ENCODE peak calls at places on chromosome 17, in seven cellular contexts. M is GM23338, C is HCT116, G is neural progenitor cell, B is GM23248, H is hepatocyte, I is MM.1S. U is an unnamed sample.

GRCh38 chr17:29577778-29578211 is 9.3 kb downstream of the TP53I13 start:
- DNase-seq in M (no peak), C (no peak), G (no peak), B (peak), H (no peak), I (no peak), U (no peak)

GRCh38 chr17:12634789-12635414 is 30.8 kb upstream of the MYOCD start:
- DNase-seq in M (no peak), C (no peak), G (peak), B (no peak), H (no peak), I (no peak), U (no peak)

GRCh38 chr17:1039511-1040215 is 42.7 kb downstream of the TIMM22 start:
- DNase-seq in M (no peak), C (no peak), G (no peak), B (no peak), H (no peak), I (no peak), U (no peak)

GRCh38 chr17:2289878-2290478 is 13.6 kb downstream of the SMG6 start:
- DNase-seq in M (no peak), C (no peak), G (no peak), B (peak), H (no peak), I (peak), U (peak)

GRCh38 chr17:61389670-61390478 is 9.8 kb upstream of the TBX2 start:
- DNase-seq in M (peak), C (no peak), G (peak), B (peak), H (peak), I (peak), U (peak)

GRCh38 chr17:41687828-41688640 is 651 bp upstream of the EIF1 start:
- DNase-seq in M (peak), C (no peak), G (no peak), B (peak), H (peak), I (peak), U (peak)

GRCh38 chr17:3794890-3795757 is 5.9 kb downstream of the ITGAE start:
- DNase-seq in M (no peak), C (no peak), G (peak), B (peak), H (peak), I (no peak), U (peak)

GRCh38 chr17:80819422-80820164 is 172.0 kb upstream of the CHMP6 start:
- DNase-seq in M (no peak), C (no peak), G (no peak), B (no peak), H (no peak), I (no peak), U (no peak)

GRCh38 chr17:79562117-79562805 is 48.6 kb downstream of the RBFOX3 start:
- DNase-seq in M (no peak), C (no peak), G (no peak), B (no peak), H (no peak), I (no peak), U (no peak)

GRCh38 chr17:79949646-79950292 is 85.9 kb downstream of the TBC1D16 start:
- DNase-seq in M (peak), C (no peak), G (peak), B (no peak), H (peak), I (no peak), U (no peak)

GRCh38 chr17:64661981-64662773 is at the start of gene SMURF2:
- DNase-seq in M (peak), C (no peak), G (peak), B (peak), H (peak), I (peak), U (peak)

GRCh38 chr17:38510424-38511125 is 82.3 kb downstream of the ARHGAP23 start:
- DNase-seq in M (peak), C (no peak), G (peak), B (no peak), H (peak), I (no peak), U (no peak)
- TF ChIP-seq EZH2phosphoT487 in M (no peak), C (no peak), G (peak), B (no peak), H (no peak), I (no peak), U (no peak)

DNA sequence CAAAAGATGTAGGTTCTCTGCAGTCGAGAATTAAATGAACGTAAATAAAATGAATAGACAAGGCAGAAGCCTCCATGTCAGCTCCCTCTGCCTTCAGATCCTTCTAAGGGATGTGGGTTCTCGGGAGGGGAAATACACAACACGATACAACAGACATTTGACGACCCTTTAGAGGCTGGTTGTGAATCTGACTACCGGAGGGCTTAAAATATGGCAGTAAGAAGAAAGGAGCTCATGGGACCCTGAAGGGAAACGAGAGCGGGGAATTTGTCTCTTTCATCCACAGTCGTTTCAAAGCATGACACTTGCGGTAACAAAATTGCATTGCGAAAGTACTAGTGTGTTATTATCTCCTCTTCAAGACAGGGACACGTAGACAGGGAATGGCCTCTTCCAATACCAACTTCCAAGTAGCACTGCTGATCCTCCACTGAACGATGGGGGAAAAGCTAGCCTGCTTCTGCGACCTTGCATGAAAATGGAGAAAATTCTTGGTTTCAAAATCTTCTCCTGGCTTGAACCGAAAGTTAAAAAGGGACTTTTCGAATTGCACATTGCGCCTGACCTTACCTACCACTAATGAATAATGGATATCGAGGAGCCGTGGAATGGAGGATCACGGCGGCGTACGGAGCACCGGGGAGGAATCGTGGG is 1.2 kb upstream of the TNRC6C start:
- DNase-seq in M (peak), C (no peak), G (peak), B (peak), H (peak), I (peak), U (peak)
- H2AFZ ChIP-seq in M (peak), C (no peak), G (peak), B (peak), H (peak), I (peak), U (peak)

DNA sequence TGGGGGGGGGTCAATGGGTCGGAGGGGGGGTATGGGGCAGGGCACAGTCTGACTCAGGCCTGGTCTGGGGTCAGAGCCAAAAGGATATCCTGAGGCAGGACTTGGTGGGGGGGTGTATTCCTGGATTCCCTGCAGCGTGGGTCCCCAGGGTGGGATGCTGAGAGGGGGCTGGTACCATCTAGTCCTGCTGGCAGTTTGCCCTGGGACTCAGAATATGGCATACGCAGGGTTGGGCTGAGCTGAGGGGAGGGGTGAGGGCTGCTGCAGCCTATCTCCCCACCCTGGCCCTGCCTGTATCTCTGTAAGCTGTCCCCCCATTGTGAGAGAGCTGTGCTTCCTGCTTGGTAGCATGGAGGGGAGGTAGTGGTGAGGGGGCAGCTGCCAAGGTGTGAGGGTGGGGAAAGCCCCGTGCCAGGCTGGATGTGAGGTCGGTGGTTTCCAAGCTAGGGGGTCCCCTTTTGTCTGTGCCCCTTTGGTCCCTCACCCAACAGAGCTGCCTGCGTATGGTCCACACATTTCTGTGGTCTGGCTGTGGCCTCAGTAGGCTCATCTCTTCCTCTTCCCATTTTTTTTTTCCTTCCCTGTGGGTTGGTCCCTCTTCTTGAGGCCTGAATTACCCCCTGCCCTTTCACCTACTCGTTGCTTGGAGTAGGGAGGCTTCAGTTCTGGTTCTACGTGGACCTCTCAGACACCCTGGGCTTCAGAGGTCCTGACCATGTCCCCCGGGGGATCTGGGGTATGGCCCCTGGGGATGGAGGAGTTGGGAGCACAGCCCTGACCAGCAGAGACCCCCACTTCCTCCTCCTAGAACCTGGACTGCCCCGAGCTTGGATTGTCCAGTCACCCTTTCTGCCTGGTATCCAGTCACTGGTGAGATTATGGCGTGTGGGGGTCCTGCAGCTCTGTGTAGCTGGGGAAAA is 15.0 kb downstream of the RARA start:
- DNase-seq in M (no peak), C (no peak), G (no peak), B (peak), H (no peak), I (peak), U (no peak)
- H3K4me2 ChIP-seq in M (no peak), C (peak), G (no peak), B (peak), H (no peak), I (peak), U (peak)

DNA sequence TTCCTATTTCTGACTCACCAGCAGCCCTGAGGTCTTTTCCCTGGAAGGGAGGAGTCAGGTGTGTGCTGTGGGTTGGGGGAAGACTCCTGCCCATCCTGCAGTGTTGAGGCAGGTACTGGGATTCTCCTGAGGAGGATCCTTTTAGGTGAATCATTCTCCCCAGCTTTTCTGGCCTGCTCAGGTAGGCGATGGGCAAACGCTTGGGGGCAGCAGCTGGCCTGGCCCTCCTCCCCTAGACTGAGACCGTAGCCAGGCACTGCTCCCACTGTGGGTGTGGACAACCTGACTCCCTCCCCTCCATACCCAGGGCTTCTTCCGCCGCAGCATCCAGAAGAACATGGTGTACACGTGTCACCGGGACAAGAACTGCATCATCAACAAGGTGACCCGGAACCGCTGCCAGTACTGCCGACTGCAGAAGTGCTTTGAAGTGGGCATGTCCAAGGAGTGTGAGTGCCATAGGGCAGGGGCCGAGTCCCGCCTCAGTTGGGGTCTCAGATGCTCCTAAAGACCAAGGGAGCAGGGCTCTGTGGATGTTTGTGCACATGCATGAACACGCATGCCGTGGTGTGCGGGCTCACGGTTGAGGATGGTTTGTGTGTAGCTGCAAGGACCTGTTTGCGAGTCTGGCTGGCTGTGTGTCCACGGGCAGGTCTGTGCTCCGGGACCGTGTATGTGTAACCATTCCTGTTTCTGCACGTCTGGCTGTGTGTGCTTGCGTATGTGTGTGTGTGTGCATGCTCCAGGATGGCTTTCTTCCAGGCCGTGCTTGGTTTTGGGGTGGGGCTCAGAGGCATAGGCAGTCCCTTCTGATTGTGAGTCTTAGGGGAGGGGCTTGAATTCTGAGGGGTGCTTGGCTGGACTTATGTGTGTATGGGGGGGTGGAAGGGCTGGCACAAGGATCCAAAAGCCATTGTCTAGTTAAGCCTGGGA is 14.8 kb downstream of the GJD3 start:
- DNase-seq in M (no peak), C (no peak), G (no peak), B (peak), H (peak), I (no peak), U (no peak)
- TF ChIP-seq EZH2phosphoT487 in M (no peak), C (no peak), G (no peak), B (no peak), H (no peak), I (no peak), U (no peak)

DNA sequence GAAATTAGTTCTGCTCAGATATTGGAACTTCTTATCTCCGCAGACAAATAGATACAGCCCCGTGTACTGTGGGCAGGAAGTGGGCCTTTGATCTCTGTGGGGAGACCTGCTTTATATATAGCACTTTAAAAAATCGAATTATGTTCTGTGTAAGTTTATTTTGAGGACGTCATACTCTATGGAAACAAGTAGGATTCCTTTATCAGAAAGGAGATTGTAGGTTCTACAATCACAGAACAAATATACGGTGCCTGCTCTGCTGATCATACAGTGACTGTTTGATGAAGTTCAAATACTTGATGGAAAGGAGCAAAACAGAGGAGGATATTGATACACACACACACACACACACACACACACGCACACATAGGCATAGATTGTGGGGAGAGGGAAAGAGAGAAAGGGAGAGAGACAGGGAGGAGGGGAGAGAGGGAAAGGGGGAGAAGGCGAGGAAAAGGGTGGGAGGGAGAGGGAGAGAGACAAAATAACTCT is 14.7 kb upstream of the TMEM220 start:
- DNase-seq in M (no peak), C (no peak), G (no peak), B (no peak), H (no peak), I (no peak), U (no peak)
- H2AFZ ChIP-seq in M (no peak), C (no peak), G (no peak), B (no peak), H (no peak), I (no peak), U (no peak)

GRCh38 chr17:57366177-57366557 is 109.8 kb downstream of the MSI2 start:
- DNase-seq in M (no peak), C (no peak), G (no peak), B (no peak), H (no peak), I (no peak), U (no peak)
- H3K4me2 ChIP-seq in M (no peak), C (no peak), G (no peak), B (no peak), H (peak), I (no peak), U (peak)

DNA sequence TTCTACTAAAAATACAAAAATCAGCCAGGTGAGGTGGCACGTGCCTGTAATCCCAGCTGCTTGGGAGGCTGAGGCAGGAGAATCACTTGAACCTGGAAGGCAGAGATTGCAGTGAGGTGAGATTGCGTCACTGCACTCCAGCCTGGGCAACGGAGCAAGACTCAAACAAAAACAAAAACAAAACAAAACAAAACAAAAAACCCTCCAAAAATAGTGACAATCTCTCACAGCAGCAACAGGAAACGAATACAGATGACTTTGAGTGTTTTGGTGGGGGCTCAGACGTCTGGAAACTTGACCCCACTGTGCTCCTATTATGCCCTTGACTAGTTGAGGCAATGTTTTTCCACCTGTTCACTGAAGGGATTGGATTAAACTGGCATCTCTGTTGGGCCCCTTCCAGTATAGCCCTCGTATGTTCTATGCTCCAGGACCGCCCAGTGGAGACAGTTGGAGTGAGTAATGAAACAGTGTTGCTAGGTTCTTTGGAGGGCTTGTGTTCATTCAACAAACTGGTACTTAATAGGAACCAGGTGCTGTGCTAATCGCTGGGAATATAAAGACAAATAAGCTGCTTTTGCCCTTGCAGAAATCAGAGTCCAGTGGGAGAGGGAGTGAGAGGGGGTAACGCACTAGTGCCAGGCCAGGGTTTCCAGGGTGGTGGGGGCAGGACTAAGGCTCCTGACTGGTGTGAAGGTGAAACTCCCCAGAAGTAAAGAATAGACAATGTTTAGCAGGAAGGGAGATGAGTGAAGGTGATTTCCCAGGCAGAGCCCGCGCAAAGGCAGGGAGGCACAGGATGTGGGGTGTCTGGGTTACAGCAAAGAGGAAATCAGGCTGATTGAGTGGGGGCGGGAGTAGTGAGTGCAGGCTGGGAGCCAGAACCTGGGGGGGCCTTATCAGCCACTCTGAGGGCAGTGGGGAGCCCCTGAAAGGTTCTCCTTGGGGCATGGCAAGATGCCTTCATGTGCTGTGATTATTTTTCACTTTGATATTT is 167.2 kb downstream of the UTP18 start:
- DNase-seq in M (no peak), C (no peak), G (no peak), B (no peak), H (no peak), I (no peak), U (no peak)
- TF ChIP-seq EZH2phosphoT487 in M (no peak), C (no peak), G (no peak), B (no peak), H (no peak), I (no peak), U (no peak)

U was measured in OCI-LY7.